ENCODE peak calls at places on chromosomes 11 and 22, in seven cellular contexts. T is dorsolateral prefrontal cortex, B is HL-60, V is pancreas, X is cardiac fibroblast, S is HFF-Myc, M is lung. A is an unnamed sample.

GRCh38 chr11:27228891-27229290 is 134.1 kb downstream of the CCDC34 start:
- DNase-seq in T (no peak), B (no peak), V (no peak), X (no peak), S (no peak), M (no peak), A (no peak)

GRCh38 chr22:48724899-48725298 is 1102.8 kb downstream of the BRD1 start:
- DNase-seq in T (no peak), B (no peak), V (peak; percentile 21), X (no peak), S (no peak), M (no peak), A (no peak)

GRCh38 chr22:47608421-47608820 is 846.0 kb downstream of the TBC1D22A start:
- DNase-seq in T (no peak), B (no peak), V (no peak), X (no peak), S (no peak), M (no peak), A (no peak)

GRCh38 chr11:832529-833113 is at the start of gene CD151:
- DNase-seq in T (no peak), B (no peak), V (peak; percentile 85), X (peak; percentile 66), S (no peak), M (no peak), A (no peak)

GRCh38 chr11:114132427-114132826 is 72.9 kb downstream of the ZBTB16 start:
- DNase-seq in T (no peak), B (no peak), V (no peak), X (no peak), S (no peak), M (no peak), A (peak; percentile 16)

GRCh38 chr22:50256258-50256862 is 5.1 kb downstream of the MAPK12 start:
- DNase-seq in T (no peak), B (no peak), V (no peak), X (no peak), S (no peak), M (no peak), A (no peak)

GRCh38 chr11:18706330-18707243 is 8.0 kb downstream of the TMEM86A start:
- DNase-seq in T (peak; percentile 50), B (no peak), V (peak; percentile 64), X (peak; percentile 26), S (no peak), M (peak; percentile 63), A (no peak)

GRCh38 chr11:61671527-61671926 is 8.7 kb upstream of the DAGLA start:
- DNase-seq in T (no peak), B (no peak), V (no peak), X (no peak), S (no peak), M (no peak), A (no peak)

GRCh38 chr22:30637701-30638114 is 2.1 kb downstream of the SLC35E4 start:
- DNase-seq in T (no peak), B (no peak), V (no peak), X (no peak), S (no peak), M (no peak), A (no peak)

GRCh38 chr11:125244166-125244565 is 79.6 kb downstream of the PKNOX2 start:
- DNase-seq in T (no peak), B (no peak), V (no peak), X (no peak), S (no peak), M (no peak), A (no peak)

GRCh38 chr11:10584071-10584501 is 15.6 kb upstream of the LYVE1 start:
- DNase-seq in T (no peak), B (no peak), V (no peak), X (peak; percentile 90), S (no peak), M (no peak), A (peak; percentile 35)

GRCh38 chr11:105202844-105203548 is 63.4 kb upstream of the CARD18 start:
- DNase-seq in T (no peak), B (no peak), V (no peak), X (no peak), S (no peak), M (no peak), A (no peak)

GRCh38 chr22:36904260-36904659 is 9.2 kb upstream of the CSF2RB start:
- DNase-seq in T (no peak), B (no peak), V (no peak), X (no peak), S (no peak), M (no peak), A (no peak)
- TF ChIP-seq CTCF in T (no peak), B (no peak), V (no peak), X (no peak), S (peak; percentile 20), M (no peak), A (no peak)

DNA sequence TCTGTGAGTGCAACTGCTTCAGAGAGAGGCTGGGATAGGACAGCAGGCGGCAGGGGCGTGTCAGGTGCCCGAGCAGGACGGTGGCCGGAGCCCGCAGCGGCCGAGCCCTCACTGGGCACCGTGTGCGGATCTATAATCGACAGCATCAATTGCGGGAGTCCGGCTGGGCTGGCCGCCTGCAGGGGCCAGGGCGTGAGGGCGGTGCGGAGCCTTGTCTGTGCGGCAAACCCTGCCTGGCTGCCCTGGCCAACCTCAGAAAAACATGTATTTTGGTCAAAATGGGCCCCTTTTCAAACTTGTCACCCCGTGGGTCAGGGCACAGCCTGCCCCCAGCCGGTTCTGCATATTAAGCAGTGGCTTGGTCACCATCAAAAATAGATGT is 91.3 kb upstream of the KCNQ1OT1 start:
- DNase-seq in T (peak; percentile 21), B (no peak), V (peak; percentile 56), X (no peak), S (no peak), M (no peak), A (no peak)
- H3K4me3 ChIP-seq in T (peak overlapping the region; percentile 40), B (no peak overlapping the region), V (no peak overlapping the region), X (no peak overlapping the region), S (no peak overlapping the region), M (no peak overlapping the region), A (no peak overlapping the region)

GRCh38 chr22:46536559-46537220 is 730 bp downstream of the CELSR1 start:
- DNase-seq in T (no peak), B (no peak), V (no peak), X (no peak), S (no peak), M (no peak), A (no peak)

GRCh38 chr22:46538816-46539163 is 1.4 kb upstream of the CELSR1 start:
- DNase-seq in T (no peak), B (no peak), V (no peak), X (peak; percentile 31), S (no peak), M (no peak), A (no peak)

GRCh38 chr22:46537946-46538815 is 761 bp upstream of the CELSR1 start:
- DNase-seq in T (no peak), B (no peak), V (no peak), X (peak; percentile 43), S (no peak), M (no peak), A (no peak)

GRCh38 chr22:46535876-46536558 is 1.4 kb downstream of the CELSR1 start:
- DNase-seq in T (no peak), B (no peak), V (no peak), X (no peak), S (no peak), M (no peak), A (no peak)

DNA sequence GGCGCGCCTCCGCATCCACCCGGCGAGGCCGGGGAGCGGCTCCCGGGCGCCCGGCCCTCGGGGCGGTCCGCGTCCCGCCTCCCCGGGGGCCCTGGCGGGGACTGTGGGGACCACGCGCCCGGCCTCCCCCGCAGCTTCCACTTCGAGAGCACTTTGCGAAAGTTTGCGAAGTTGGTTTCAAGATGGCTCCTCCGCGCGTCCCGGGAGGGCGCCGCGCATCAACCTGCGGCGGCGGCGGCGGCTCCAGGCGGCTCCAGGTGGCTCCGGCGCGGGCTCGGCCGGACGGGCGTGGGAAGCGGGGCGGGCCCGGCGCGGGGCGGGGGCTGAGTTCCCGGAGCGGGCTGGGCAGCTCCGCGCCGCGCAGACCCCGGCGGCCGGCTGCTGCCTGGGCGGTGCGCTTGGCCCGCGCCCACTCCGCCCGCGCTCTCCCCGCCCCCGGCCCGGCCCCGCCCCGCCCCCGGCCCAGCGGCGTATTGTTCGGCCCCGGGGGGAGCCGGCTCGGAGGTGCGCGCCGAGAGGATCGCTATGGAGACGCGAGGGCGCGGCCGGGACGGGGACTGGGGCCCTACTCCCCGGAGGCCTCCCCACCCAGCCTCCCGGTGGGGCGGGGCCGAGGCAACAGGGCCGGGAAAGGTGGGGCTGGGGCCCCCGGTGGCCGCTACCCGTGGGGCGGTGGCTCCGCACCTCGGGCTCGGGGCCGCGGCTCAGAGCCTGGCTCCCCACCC is at the start of gene CELSR1:
- DNase-seq in T (no peak), B (no peak), V (no peak), X (peak; percentile 22), S (no peak), M (peak; percentile 79), A (no peak)
- TF ChIP-seq CTCF in T (no peak), B (no peak), V (no peak), X (no peak), S (no peak), M (no peak), A (no peak)

GRCh38 chr11:76209671-76209955 is 3.3 kb upstream of the WNT11 start:
- DNase-seq in T (no peak), B (no peak), V (no peak), X (no peak), S (no peak), M (no peak), A (no peak)
- H3K4me3 ChIP-seq in T (peak overlapping the region; percentile 64), B (peak overlapping the region; percentile 46), V (peak overlapping the region; percentile 45), X (peak overlapping the region; percentile 53), S (peak overlapping the region; percentile 52), M (peak overlapping the region; percentile 7), A (peak overlapping the region; percentile 20)

DNA sequence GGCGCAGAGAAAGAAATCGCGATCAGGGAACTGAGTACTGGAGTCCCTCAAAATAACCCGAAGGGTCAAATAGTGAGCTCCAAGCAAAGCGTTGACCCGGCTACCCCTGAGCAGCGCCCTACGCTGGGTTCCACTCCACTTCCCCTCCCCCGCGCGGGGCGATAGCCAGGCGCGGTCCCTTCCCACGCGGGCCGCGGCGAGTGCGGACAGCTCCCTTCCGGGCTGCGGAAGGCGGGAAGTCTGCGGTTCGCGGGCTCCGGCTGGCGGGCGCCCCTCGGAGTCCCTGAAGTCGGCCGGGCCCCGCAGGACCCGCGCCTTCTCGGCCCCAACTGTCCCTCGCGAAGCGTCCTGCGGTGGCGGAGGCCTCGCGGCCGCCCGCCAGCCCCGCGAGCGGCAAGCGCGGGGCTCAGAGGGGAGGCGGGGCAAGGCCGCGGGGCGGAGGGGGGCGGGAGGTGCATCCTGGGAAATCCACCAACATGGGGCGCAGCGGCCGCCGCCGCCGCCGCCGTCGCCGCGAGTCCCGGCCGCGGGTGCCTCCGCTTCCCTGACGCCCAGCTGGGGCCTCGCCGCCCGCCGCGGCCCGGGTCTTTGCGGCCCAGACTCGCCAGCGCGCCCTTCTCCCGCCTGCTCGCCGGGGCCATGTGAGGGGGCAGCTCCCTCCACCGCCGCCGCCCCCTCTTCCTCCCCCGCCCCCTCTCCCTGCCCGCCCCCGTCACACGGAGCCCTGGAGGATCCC is at the start of gene QSER1:
- DNase-seq in T (peak; percentile 47), B (peak; percentile 52), V (peak; percentile 85), X (peak; percentile 65), S (no peak), M (peak; percentile 68), A (no peak)
- TF ChIP-seq CTCF in T (no peak), B (no peak), V (no peak), X (no peak), S (no peak), M (no peak), A (no peak)

GRCh38 chr11:73661035-73661628 is 14.8 kb downstream of the PLEKHB1 start:
- DNase-seq in T (peak; percentile 88), B (peak; percentile 54), V (peak; percentile 97), X (peak; percentile 87), S (peak; percentile 66), M (peak; percentile 90), A (peak; percentile 17)
- H3K4me3 ChIP-seq in T (peak overlapping the region; percentile 45), B (peak overlapping the region; percentile 30), V (no peak overlapping the region), X (peak overlapping the region; percentile 48), S (peak overlapping the region; percentile 27), M (no peak overlapping the region), A (peak overlapping the region; percentile 39)

GRCh38 chr11:87281496-87281895 is 243.8 kb downstream of the TMEM135 start:
- DNase-seq in T (no peak), B (no peak), V (no peak), X (peak; percentile 90), S (no peak), M (no peak), A (peak; percentile 43)
- TF ChIP-seq CTCF in T (peak; percentile 28), B (no peak), V (no peak), X (peak; percentile 15), S (no peak), M (peak; percentile 4), A (peak; percentile 39)